ENCODE peak calls at places on chromosomes 5 and 9, in nine cellular contexts. S is iris pigment epithelial cell, J is progenitor cell of endocrine pancreas, C is RCC 7860, L is WTC11, P is immature natural killer cell, T is brain microvascular endothelial cell, W is activated T-cell treated with anti-CD3 and anti-CD28 coated beads for 48 hours, E is epithelial cell of prostate. X is an unnamed sample.

GRCh38 chr5:28374492-28374934 is 1336.1 kb upstream of the CDH9 start:
- DNase-seq in E (no peak), T (no peak), P (no peak), L (no peak), W (no peak), C (peak; percentile 49), J (no peak), S (peak; percentile 45), X (no peak)

GRCh38 chr5:122463221-122463620 is 151.2 kb downstream of the SNCAIP start:
- DNase-seq in W (no peak), S (peak; percentile 53), P (no peak), C (no peak), T (peak; percentile 17), J (no peak), L (no peak), E (no peak), X (no peak)

GRCh38 chr5:141691867-141692532 is 10.0 kb upstream of the ARAP3 start:
- DNase-seq in L (peak; percentile 93), C (peak; percentile 64), E (no peak), S (peak; percentile 65), J (peak; percentile 89), P (peak; percentile 81), W (peak; percentile 87), T (peak; percentile 71), X (no peak)

GRCh38 chr9:88998911-88999310 is 7.6 kb downstream of the S1PR3 start:
- DNase-seq in S (peak; percentile 62), L (no peak), E (no peak), J (no peak), T (no peak), W (no peak), P (no peak), C (no peak), X (no peak)

GRCh38 chr9:109975574-109976327 is 195.8 kb downstream of the PALM2AKAP2 start:
- DNase-seq in T (peak; percentile 33), E (no peak), W (no peak), C (no peak), P (no peak), L (no peak), J (no peak), S (peak; percentile 59), X (no peak)

GRCh38 chr9:133119461-133120342 is 1.3 kb downstream of the RALGDS start:
- DNase-seq in E (no peak), J (no peak), L (no peak), P (no peak), W (no peak), C (no peak), S (no peak), T (no peak), X (no peak)

GRCh38 chr5:127870914-127871313 is 167.7 kb downstream of the CCDC192 start:
- DNase-seq in E (no peak), J (no peak), C (no peak), S (peak; percentile 46), L (no peak), P (no peak), T (no peak), W (no peak), X (no peak)

GRCh38 chr5:95644351-95645042 is 2.1 kb upstream of the RFESD start:
- DNase-seq in P (peak; percentile 36), C (peak; percentile 24), W (peak; percentile 24), L (peak; percentile 42), J (no peak), T (peak; percentile 60), S (peak; percentile 73), E (no peak), X (no peak)

GRCh38 chr5:121668635-121669034 is 183.0 kb upstream of the FTMT start:
- DNase-seq in S (peak; percentile 62), T (peak; percentile 5), E (no peak), P (no peak), W (no peak), L (no peak), C (peak; percentile 29), J (no peak), X (no peak)

GRCh38 chr9:18857769-18858168 is 175.2 kb downstream of the SAXO1 start:
- DNase-seq in E (no peak), J (no peak), P (no peak), T (peak; percentile 71), C (no peak), L (no peak), W (no peak), S (peak; percentile 90), X (no peak)

GRCh38 chr5:180935203-180935602 is 36.2 kb downstream of the BTNL8 start:
- DNase-seq in C (no peak), S (no peak), E (no peak), L (no peak), P (no peak), T (no peak), J (no peak), W (no peak), X (no peak)

GRCh38 chr9:24881361-24881760 is 335.7 kb upstream of the IZUMO3 start:
- DNase-seq in T (no peak), P (no peak), J (no peak), E (no peak), L (no peak), C (no peak), W (no peak), S (no peak), X (no peak)

GRCh38 chr5:32710335-32710858 is 724 bp upstream of the NPR3 start:
- DNase-seq in C (no peak), E (no peak), L (peak; percentile 53), S (no peak), P (no peak), T (no peak), W (no peak), J (peak; percentile 27), X (no peak)

GRCh38 chr5:91645347-91645746 is 262.2 kb upstream of the ARRDC3 start:
- DNase-seq in T (no peak), P (no peak), L (no peak), C (no peak), S (no peak), W (no peak), J (no peak), E (no peak), X (no peak)

GRCh38 chr9:128903871-128904371 is 16.9 kb upstream of the PHYHD1 start:
- DNase-seq in C (no peak), T (peak; percentile 56), S (peak; percentile 60), P (no peak), J (no peak), W (no peak), E (no peak), L (no peak), X (no peak)

GRCh38 chr5:83096660-83097334 is 19.4 kb downstream of the XRCC4 start:
- DNase-seq in P (no peak), S (peak; percentile 30), E (no peak), C (no peak), J (no peak), L (no peak), W (no peak), T (peak; percentile 18), X (no peak)

GRCh38 chr9:93656426-93657222 is 80.2 kb downstream of the PHF2 start:
- DNase-seq in S (no peak), T (no peak), J (no peak), W (no peak), C (no peak), E (no peak), P (no peak), L (peak; percentile 8), X (no peak)

GRCh38 chr9:91170951-91171350 is 190.8 kb downstream of the AUH start:
- DNase-seq in L (no peak), T (no peak), S (no peak), E (no peak), C (no peak), J (no peak), W (no peak), P (no peak), X (no peak)

X was measured in keratinocyte.